ENCODE peak calls at places on chromosomes 1 and 21, in ten cellular contexts. L is CD4-positive, alpha-beta T cell; B is cardiac muscle cell; W is stomach; Y is H1; X is CD8-positive, alpha-beta T cell; Z is aorta; J is HCT116; R is IMR-90; G is H9. S is an unnamed sample. For H3K9me3 and H3K27me3, the result is how much of the 10 kb centered on the place peaks cover.

GRCh38 chr1:8902765-8903164 is 24.3 kb upstream of the ENO1 start:
- DNase-seq in R (peak), L (no peak), G (no peak), W (no peak), J (no peak), Z (no peak), Y (no peak), X (no peak), B (no peak), S (no peak)

GRCh38 chr1:173137116-173137515 is 70.0 kb downstream of the TNFSF4 start:
- DNase-seq in X (no peak), J (no peak), B (no peak), W (no peak), L (no peak), Z (no peak), Y (no peak), G (no peak), R (peak), S (no peak)

GRCh38 chr1:234725177-234726132 is 115.5 kb upstream of the IRF2BP2 start:
- DNase-seq in J (no peak), X (peak), G (no peak), B (no peak), W (peak), L (peak), Z (no peak), Y (no peak), R (no peak), S (peak)

GRCh38 chr1:227174136-227174535 is 144.2 kb downstream of the CDC42BPA start:
- DNase-seq in R (peak), B (no peak), X (no peak), G (no peak), L (no peak), Y (no peak), W (no peak), J (no peak), Z (no peak), S (no peak)

GRCh38 chr1:193417945-193418744 is 231.7 kb upstream of the B3GALT2 start:
- DNase-seq in G (no peak), L (no peak), Y (no peak), X (no peak), B (no peak), J (no peak), R (peak), Z (no peak), W (no peak), S (no peak)

GRCh38 chr21:35940074-35940927 is 120.0 kb downstream of the SETD4 start:
- DNase-seq in Z (no peak), L (no peak), J (peak), R (peak), G (peak), Y (no peak), W (peak), X (no peak), B (peak), S (peak)

GRCh38 chr1:38804062-38804886 is 55.3 kb downstream of the RRAGC start:
- DNase-seq in X (no peak), W (no peak), G (peak), B (peak), Y (no peak), Z (no peak), L (no peak), R (no peak), J (no peak), S (no peak)

GRCh38 chr1:69648486-69648885 is 80.8 kb downstream of the LRRC7 start:
- DNase-seq in B (no peak), Z (no peak), R (peak), G (no peak), J (no peak), Y (no peak), L (no peak), W (no peak), X (peak), S (no peak)

GRCh38 chr21:27423073-27423472 is 456.2 kb upstream of the ADAMTS5 start:
- DNase-seq in L (no peak), Y (no peak), B (no peak), J (no peak), W (peak), X (no peak), Z (peak), R (peak), G (no peak), S (peak)

GRCh38 chr1:226572325-226572726 is 23.8 kb downstream of the STUM start:
- DNase-seq in X (no peak), B (no peak), L (no peak), Z (peak), J (no peak), W (no peak), G (no peak), Y (no peak), R (no peak), S (no peak)

GRCh38 chr1:66265796-66266195 is 268.2 kb upstream of the SGIP1 start:
- DNase-seq in G (no peak), Z (no peak), X (no peak), W (no peak), B (no peak), J (no peak), Y (no peak), L (no peak), R (no peak), S (no peak)

GRCh38 chr1:81424056-81424455 is 376.7 kb upstream of the ADGRL2 start:
- DNase-seq in L (no peak), Z (no peak), G (no peak), W (no peak), J (no peak), R (peak), Y (no peak), B (peak), X (no peak), S (no peak)

GRCh38 chr1:196649990-196650389 is 1.9 kb upstream of the CFH start:
- DNase-seq in L (no peak), R (no peak), X (no peak), Y (no peak), G (peak), B (no peak), W (no peak), J (no peak), Z (no peak), S (no peak)

GRCh38 chr1:167533851-167534300 is 15.5 kb upstream of the CD247 start:
- DNase-seq in Z (peak), B (peak), G (peak), L (no peak), W (peak), X (peak), Y (peak), J (peak), R (peak), S (peak)

GRCh38 chr1:159923203-159924024 is 1.9 kb downstream of the TAGLN2 start:
- DNase-seq in Z (peak), X (peak), R (peak), L (peak), Y (peak), B (no peak), J (no peak), G (peak), W (peak), S (peak)

GRCh38 chr1:55289614-55290013 is 74.5 kb upstream of the USP24 start:
- DNase-seq in W (no peak), J (no peak), R (no peak), Z (no peak), X (no peak), Y (no peak), G (no peak), L (no peak), B (no peak), S (no peak)

GRCh38 chr1:155062702-155063411 is 683 bp upstream of the EFNA4 start:
- DNase-seq in G (peak), Z (peak), Y (no peak), J (no peak), R (peak), X (peak), B (peak), W (peak), L (peak), S (no peak)

GRCh38 chr1:50915621-50916020 is 44.4 kb downstream of the FAF1 start:
- DNase-seq in Y (no peak), R (no peak), W (no peak), B (no peak), J (no peak), X (no peak), G (no peak), Z (no peak), L (no peak), S (no peak)

GRCh38 chr1:197838836-197839235 is 63.6 kb upstream of the DENND1B start:
- DNase-seq in Y (no peak), B (no peak), G (no peak), X (no peak), R (peak), J (peak), W (no peak), L (no peak), Z (no peak), S (no peak)

GRCh38 chr1:143735764-143736461 is 235.9 kb downstream of the FAM72C start:
- DNase-seq in X (no peak), W (no peak), G (no peak), Y (peak), J (no peak), B (peak), Z (no peak), L (no peak), R (no peak), S (no peak)

GRCh38 chr21:23900727-23901126 is 1706.6 kb downstream of the MRPL39 start:
- DNase-seq in G (no peak), Y (no peak), W (no peak), B (no peak), X (no peak), L (no peak), J (no peak), Z (no peak), R (no peak), S (no peak)

DNA sequence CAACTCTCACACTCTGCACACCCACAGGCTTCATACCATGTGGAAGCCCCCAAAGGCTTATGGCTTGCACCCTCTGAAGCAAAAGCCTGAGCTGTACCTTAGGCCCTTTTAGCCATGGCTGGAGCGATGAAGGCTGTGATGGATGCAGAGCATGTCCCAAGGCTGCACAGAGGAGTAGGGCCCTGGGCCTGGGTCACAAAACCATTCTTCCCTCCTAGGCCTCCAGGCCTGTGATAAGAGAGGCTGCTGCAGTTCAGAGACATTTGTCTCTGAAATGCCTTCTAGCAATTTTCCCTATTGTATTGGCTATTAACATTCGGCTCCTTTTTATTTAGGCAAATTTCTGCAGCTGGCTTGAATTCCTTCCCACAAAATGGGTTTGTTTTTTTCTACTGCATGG is 1707.7 kb downstream of the MRPL39 start:
- DNase-seq in X (no peak), G (no peak), W (no peak), B (no peak), Z (no peak), Y (no peak), L (no peak), R (no peak), J (no peak), S (no peak)
- H3K9me3 ChIP-seq in X (under half), G (under half), W (under half), B (under half), Z (under half), Y (half or more), L (under half), R (under half), J (under half), S (under half)

DNA sequence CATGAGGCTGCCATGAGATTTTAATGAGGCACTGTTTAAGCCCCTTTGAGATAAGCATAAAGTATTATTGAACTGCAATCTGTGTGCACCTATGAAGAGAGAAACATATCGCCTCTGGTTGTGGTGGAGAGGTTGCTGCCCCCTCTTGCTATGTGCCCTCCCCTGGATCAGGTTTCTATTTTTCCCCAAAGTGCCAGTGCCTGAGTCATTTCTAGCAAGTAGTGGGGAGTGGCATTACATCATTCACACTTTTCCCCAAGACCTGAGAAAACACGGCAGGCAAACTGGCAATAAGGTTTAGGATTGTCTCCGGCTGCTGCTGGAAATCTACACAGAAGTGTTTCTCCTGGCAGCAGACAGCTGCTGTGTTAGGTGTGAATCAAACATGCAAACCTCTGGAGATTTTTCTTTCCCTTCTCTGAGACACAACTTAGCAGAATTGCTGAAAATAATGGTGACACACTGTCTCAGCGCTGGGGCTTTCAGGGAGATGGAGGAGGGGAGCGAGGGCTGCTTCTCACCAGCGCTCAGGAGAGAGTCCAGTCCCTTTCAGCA is 13.6 kb upstream of the RGS16 start:
- DNase-seq in X (no peak), B (no peak), R (peak), Z (no peak), G (no peak), W (no peak), J (peak), Y (no peak), L (no peak), S (no peak)
- H3K27me3 ChIP-seq in X (under half), B (under half), R (under half), Z (under half), G (under half), W (under half), J (under half), Y (under half), L (under half), S (under half)

GRCh38 chr1:49523764-49524163 is 500.0 kb downstream of the AGBL4 start:
- DNase-seq in X (no peak), W (no peak), B (no peak), L (no peak), R (no peak), G (no peak), J (no peak), Z (no peak), Y (no peak), S (no peak)
- H3K9me3 ChIP-seq in X (under half), W (under half), B (under half), L (under half), R (under half), G (half or more), J (under half), Z (under half), Y (half or more), S (under half)

GRCh38 chr1:216207154-216207553 is 216.1 kb downstream of the USH2A start:
- DNase-seq in G (no peak), Y (no peak), R (no peak), L (no peak), X (no peak), W (no peak), B (no peak), J (no peak), Z (no peak), S (no peak)
- H3K27me3 ChIP-seq in G (under half), Y (under half), R (under half), L (under half), X (under half), W (under half), B (under half), J (under half), Z (under half), S (under half)

DNA sequence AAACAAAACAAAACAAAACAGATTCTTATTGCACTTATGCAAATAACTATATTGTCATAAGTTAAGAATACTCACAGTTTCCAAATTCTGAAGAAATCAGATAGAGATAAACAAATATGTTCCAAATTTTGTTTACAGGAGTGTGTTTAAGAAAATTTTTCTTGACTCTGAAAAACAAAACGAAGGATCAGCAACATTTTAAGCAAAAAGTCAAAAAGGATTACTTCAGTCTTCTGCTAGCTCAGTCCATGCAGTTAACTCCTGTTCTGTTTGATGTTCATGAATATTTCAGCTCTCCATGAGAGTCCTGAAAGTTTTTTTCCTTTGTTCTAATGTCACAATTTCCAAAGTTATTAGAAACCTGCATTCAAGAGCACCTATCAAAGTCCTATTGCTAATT is 33.2 kb upstream of the KLF18 start:
- DNase-seq in G (no peak), R (no peak), L (no peak), B (no peak), W (no peak), X (no peak), J (no peak), Z (no peak), Y (no peak), S (no peak)
- H3K9me3 ChIP-seq in G (under half), R (under half), L (under half), B (under half), W (under half), X (under half), J (under half), Z (under half), Y (under half), S (under half)

DNA sequence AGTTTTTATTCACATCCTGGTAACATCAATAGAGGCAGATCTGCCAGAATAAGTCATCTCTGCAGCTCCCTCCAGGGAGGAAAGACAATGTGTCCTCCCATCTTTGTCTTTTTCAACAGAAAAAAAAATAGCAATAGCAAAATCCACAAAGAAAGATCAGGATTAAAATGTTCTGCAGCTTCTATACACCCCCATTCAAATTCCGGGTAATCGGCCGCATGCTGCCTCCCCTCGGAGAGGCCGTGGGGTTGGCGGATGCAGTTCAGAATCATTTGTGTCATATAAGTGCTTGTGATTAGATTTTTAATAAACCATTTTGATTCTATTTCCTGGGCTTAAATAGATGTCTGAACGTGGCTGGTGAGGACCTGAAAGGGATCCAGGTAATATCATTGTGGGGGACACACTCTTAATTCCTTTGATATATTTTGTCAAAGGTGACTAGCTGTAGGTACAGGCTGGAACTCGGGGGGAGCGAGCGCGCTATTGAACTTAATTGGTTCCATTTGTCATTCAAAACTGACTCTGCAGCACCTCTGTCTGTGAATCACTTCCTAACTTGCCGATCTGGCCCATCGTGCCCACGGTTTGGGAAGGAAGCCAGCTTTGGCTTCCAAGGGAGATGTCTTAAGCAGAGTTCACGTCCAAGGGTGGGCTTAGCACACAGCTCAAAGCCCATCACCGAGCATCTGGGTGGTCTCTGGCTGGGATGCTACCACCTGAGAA is 85.6 kb upstream of the ARHGEF16 start:
- DNase-seq in X (no peak), G (no peak), R (no peak), Y (no peak), L (no peak), B (no peak), Z (no peak), W (no peak), J (no peak), S (no peak)
- H3K27me3 ChIP-seq in X (under half), G (under half), R (under half), Y (under half), L (under half), B (under half), Z (under half), W (under half), J (under half), S (under half)

GRCh38 chr1:238673561-238673960 is 712.8 kb upstream of the CHRM3 start:
- DNase-seq in Z (no peak), G (no peak), R (no peak), Y (no peak), L (no peak), J (no peak), W (no peak), B (no peak), X (no peak), S (no peak)
- H3K9me3 ChIP-seq in Z (under half), G (under half), R (under half), Y (under half), L (under half), J (under half), W (under half), B (under half), X (under half), S (under half)